ENCODE peak calls at places on chromosomes 11 and 22, in four cellular contexts. I is non-pigmented ciliary epithelial cell, A is NCI-H2081, Y is right atrium auricular region. M is an unnamed sample.
A peak's percentile ranks its signal among the peaks of the same experiment; 100 is the strongest.

GRCh38 chr22:47043835-47044721 is 281.6 kb downstream of the TBC1D22A start:
- DNase-seq in I (no peak), A (peak; percentile 51), Y (no peak), M (no peak)

GRCh38 chr22:43996981-43997265 is 27.2 kb upstream of the PARVB start:
- DNase-seq in I (no peak), A (no peak), Y (no peak), M (no peak)

GRCh38 chr11:131637469-131638175 is 267.2 kb downstream of the NTM start:
- DNase-seq in I (no peak), A (no peak), Y (peak; percentile 18), M (peak; percentile 52)

GRCh38 chr11:46357483-46357936 is 10.2 kb downstream of the DGKZ start:
- DNase-seq in I (no peak), A (peak; percentile 85), Y (no peak), M (no peak)

GRCh38 chr22:20494978-20495860 is at the start of gene KLHL22:
- DNase-seq in I (no peak), A (peak; percentile 36), Y (no peak), M (peak; percentile 38)

GRCh38 chr11:83004855-83005556 is 66.7 kb downstream of the RAB30 start:
- DNase-seq in I (no peak), A (no peak), Y (no peak), M (no peak)

GRCh38 chr22:49638788-49639187 is 188.9 kb downstream of the BRD1 start:
- DNase-seq in I (no peak), A (no peak), Y (no peak), M (peak; percentile 41)

GRCh38 chr22:46150615-46151423 is 493 bp downstream of the PPARA start:
- DNase-seq in I (no peak), A (no peak), Y (no peak), M (no peak)

GRCh38 chr11:126951465-126951864 is 49.1 kb downstream of the KIRREL3 start:
- DNase-seq in I (no peak), A (no peak), Y (no peak), M (no peak)

GRCh38 chr11:8573750-8574149 is 20.3 kb downstream of the STK33 start:
- DNase-seq in I (no peak), A (no peak), Y (no peak), M (no peak)